ENCODE peak calls at places on chromosome 13, in nine cellular contexts. Z, U, V, T, N, A, S, J and Q are unnamed samples.

GRCh38 chr13:46124967-46125933 is 20.4 kb upstream of the CPB2 start:
- DNase-seq in Z (no peak), U (peak; percentile 51), V (no peak), T (no peak), N (no peak), A (no peak), S (no peak), J (no peak), Q (no peak)

GRCh38 chr13:113990321-113990837 is 16.5 kb upstream of the C13orf46 start:
- DNase-seq in Z (no peak), U (no peak), V (no peak), T (peak; percentile 5), N (no peak), A (no peak), S (peak; percentile 8), J (peak; percentile 29), Q (peak; percentile 7)

GRCh38 chr13:93249259-93249917 is 22.8 kb downstream of the GPC6 start:
- DNase-seq in Z (peak; percentile 87), U (no peak), V (peak; percentile 58), T (no peak), N (no peak), A (peak; percentile 91), S (no peak), J (no peak), Q (no peak)

GRCh38 chr13:41361501-41361900 is 50.4 kb downstream of the NAA16 start:
- DNase-seq in Z (no peak), U (no peak), V (no peak), T (no peak), N (no peak), A (no peak), S (no peak), J (no peak), Q (no peak)

GRCh38 chr13:20414475-20415287 is 111.0 kb downstream of the CRYL1 start:
- DNase-seq in Z (no peak), U (no peak), V (no peak), T (no peak), N (no peak), A (no peak), S (no peak), J (no peak), Q (no peak)

GRCh38 chr13:31105020-31105800 is 56.5 kb downstream of the HSPH1 start:
- DNase-seq in Z (no peak), U (no peak), V (no peak), T (peak; percentile 79), N (no peak), A (peak; percentile 5), S (peak; percentile 60), J (no peak), Q (peak; percentile 16)

GRCh38 chr13:38686635-38687245 is at the start of gene FREM2:
- DNase-seq in Z (no peak), U (no peak), V (peak; percentile 64), T (peak; percentile 92), N (peak; percentile 38), A (peak; percentile 30), S (peak; percentile 87), J (no peak), Q (no peak)

GRCh38 chr13:93227906-93228801 is 1.5 kb downstream of the GPC6 start:
- DNase-seq in Z (no peak), U (no peak), V (no peak), T (peak; percentile 21), N (no peak), A (peak; percentile 91), S (peak; percentile 55), J (peak; percentile 54), Q (peak; percentile 51)

GRCh38 chr13:96781141-96781540 is 213.1 kb downstream of the OXGR1 start:
- DNase-seq in Z (no peak), U (no peak), V (no peak), T (peak; percentile 5), N (no peak), A (no peak), S (peak; percentile 26), J (no peak), Q (peak; percentile 24)

GRCh38 chr13:74715718-74716117 is 581.5 kb upstream of the KLF12 start:
- DNase-seq in Z (no peak), U (no peak), V (no peak), T (no peak), N (no peak), A (no peak), S (no peak), J (no peak), Q (no peak)

GRCh38 chr13:41588899-41589298 is 131.5 kb downstream of the RGCC start:
- DNase-seq in Z (peak; percentile 85), U (no peak), V (peak; percentile 85), T (peak; percentile 10), N (no peak), A (peak; percentile 94), S (no peak), J (no peak), Q (no peak)

GRCh38 chr13:86856996-86857395 is 814.2 kb upstream of the SLITRK5 start:
- DNase-seq in Z (no peak), U (no peak), V (peak; percentile 42), T (no peak), N (no peak), A (peak; percentile 59), S (no peak), J (no peak), Q (no peak)

GRCh38 chr13:94968040-94968756 is 255.9 kb upstream of the SOX21 start:
- DNase-seq in Z (no peak), U (no peak), V (no peak), T (no peak), N (no peak), A (peak; percentile 7), S (no peak), J (no peak), Q (no peak)

GRCh38 chr13:30147380-30147779 is 160.0 kb downstream of the KATNAL1 start:
- DNase-seq in Z (no peak), U (peak; percentile 47), V (no peak), T (no peak), N (no peak), A (no peak), S (no peak), J (no peak), Q (no peak)

GRCh38 chr13:107234315-107234714 is 666.4 kb upstream of the ARGLU1 start:
- DNase-seq in Z (no peak), U (no peak), V (no peak), T (no peak), N (no peak), A (no peak), S (no peak), J (no peak), Q (no peak)

GRCh38 chr13:46164661-46165060 is 17.3 kb downstream of the LCP1 start:
- DNase-seq in Z (no peak), U (no peak), V (no peak), T (no peak), N (no peak), A (no peak), S (no peak), J (no peak), Q (no peak)

GRCh38 chr13:76903544-76904162 is 17.4 kb upstream of the KCTD12 start:
- DNase-seq in Z (no peak), U (peak; percentile 85), V (peak; percentile 49), T (peak; percentile 56), N (no peak), A (peak; percentile 85), S (peak; percentile 69), J (peak; percentile 86), Q (peak; percentile 50)

DNA sequence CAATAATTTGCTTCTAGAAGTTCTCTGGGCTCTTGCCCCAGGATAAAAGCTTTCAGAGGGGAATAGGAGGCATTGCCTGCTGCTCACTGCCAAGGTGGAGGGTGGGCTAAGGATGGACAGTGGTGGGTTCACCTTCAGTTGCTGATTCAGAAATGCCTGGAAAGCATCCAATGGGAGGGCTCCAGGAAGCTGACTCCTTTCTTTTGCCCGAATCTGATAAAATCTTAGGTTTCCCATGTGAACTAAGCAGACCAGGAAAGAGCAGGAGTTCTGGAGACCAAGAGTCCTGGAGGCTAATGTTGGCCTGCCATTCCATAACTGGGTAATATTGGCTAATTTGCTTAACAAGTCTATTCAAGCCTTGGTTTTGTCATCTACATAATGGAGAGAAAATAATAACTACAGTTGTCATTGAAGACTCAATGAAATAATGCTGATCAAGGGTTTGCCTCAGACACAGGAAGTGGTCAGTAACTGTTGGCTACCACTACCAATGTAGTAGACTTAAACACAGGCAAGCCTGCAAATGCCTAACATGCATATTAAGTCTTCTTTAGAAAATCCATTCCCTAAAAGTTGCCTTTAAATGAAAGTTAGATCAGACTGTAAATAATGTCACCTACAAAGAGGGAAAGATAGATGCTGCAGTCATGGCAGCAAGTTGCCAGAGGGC is 528.4 kb upstream of the NBEA start:
- DNase-seq in Z (no peak), U (no peak), V (no peak), T (no peak), N (no peak), A (no peak), S (no peak), J (no peak), Q (no peak)
- H3K4me3 ChIP-seq in Z (no peak overlapping the region), U (no peak overlapping the region), V (no peak overlapping the region), T (no peak overlapping the region), N (no peak overlapping the region), A (no peak overlapping the region), S (no peak overlapping the region), J (no peak overlapping the region), Q (no peak overlapping the region)

GRCh38 chr13:103762523-103762922 is 696.3 kb upstream of the SLC10A2 start:
- DNase-seq in Z (no peak), U (no peak), V (no peak), T (no peak), N (no peak), A (no peak), S (no peak), J (no peak), Q (no peak)
- TF ChIP-seq CTCF in Z (no peak), U (no peak), V (no peak), T (no peak), N (no peak), A (no peak), S (no peak), J (no peak), Q (no peak)

DNA sequence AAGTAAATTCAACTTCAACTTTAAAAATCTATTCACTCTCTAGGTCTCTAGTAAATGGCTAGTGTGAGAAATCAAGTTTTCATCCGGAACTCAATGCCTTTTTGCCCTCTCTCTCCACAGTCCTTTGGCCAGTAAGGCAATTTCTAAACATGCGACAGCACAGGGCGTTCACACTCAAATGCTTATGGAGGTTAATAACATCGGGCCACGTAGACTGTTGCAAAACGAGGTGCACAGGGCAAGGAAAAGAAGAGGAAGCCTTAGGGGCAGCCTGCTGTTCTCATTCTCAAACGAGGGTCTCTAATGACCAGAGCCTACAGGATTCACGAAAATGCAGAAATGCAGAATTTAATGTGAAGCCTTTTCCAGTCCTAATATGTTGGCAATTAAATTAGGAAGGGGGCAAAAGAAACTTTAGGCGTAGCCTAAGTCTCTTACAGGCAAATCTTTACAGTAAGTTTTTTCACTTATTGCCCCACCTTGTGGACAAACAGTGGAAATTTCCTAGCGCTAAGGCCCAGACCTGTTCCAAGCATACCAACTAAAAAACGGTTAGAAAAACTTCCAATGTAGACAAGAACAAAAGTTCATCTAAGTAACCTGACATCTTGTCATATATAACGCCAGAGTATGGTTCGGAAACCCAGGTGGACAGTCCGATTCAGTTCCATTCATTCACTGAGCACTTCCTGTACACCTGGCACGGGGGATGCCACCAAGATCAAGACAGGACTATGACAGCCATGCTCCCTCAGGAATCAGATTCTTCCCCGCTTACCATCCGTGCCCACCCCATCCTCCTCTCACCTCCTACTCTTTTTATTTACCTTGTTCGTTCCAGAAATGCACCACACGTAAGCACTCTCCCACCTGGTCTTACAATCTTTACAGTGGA is 5.1 kb downstream of the ZAR1L start:
- DNase-seq in Z (no peak), U (peak; percentile 71), V (peak; percentile 39), T (peak; percentile 7), N (peak; percentile 2), A (peak; percentile 83), S (no peak), J (no peak), Q (no peak)
- H3K4me3 ChIP-seq in Z (no peak overlapping the region), U (no peak overlapping the region), V (no peak overlapping the region), T (no peak overlapping the region), N (peak overlapping the region; percentile 20), A (peak overlapping the region; percentile 11), S (no peak overlapping the region), J (no peak overlapping the region), Q (no peak overlapping the region)

GRCh38 chr13:104106705-104107393 is 1040.6 kb upstream of the SLC10A2 start:
- DNase-seq in Z (no peak), U (no peak), V (peak; percentile 74), T (no peak), N (no peak), A (no peak), S (no peak), J (no peak), Q (no peak)
- TF ChIP-seq CTCF in Z (no peak), U (no peak), V (no peak), T (no peak), N (no peak), A (no peak), S (no peak), J (no peak), Q (no peak)